ENCODE peak calls at places on chromosome 20, in five cellular contexts. H is upper lobe of right lung, C is uterus, P is foreskin fibroblast, B is heart left ventricle. E is an unnamed sample.

GRCh38 chr20:31523361-31524283 is 9.4 kb downstream of the HM13 start:
- DNase-seq in H (no peak), C (no peak), P (no peak), B (peak; percentile 42), E (no peak)

GRCh38 chr20:31923388-31924271 is 28.2 kb downstream of the PDRG1 start:
- DNase-seq in H (no peak), C (no peak), P (no peak), B (no peak), E (peak; percentile 16)

GRCh38 chr20:14992071-14992654 is 654.8 kb upstream of the FLRT3 start:
- DNase-seq in H (no peak), C (no peak), P (peak; percentile 46), B (no peak), E (no peak)

GRCh38 chr20:17938889-17939619 is 29.5 kb downstream of the SNX5 start:
- DNase-seq in H (peak; percentile 76), C (peak; percentile 69), P (peak; percentile 59), B (peak; percentile 53), E (no peak)

GRCh38 chr20:497979-498378 is 35.6 kb upstream of the TBC1D20 start:
- DNase-seq in H (no peak), C (no peak), P (no peak), B (no peak), E (no peak)

GRCh38 chr20:16209826-16210365 is 363.4 kb downstream of the KIF16B start:
- DNase-seq in H (no peak), C (no peak), P (no peak), B (no peak), E (no peak)

GRCh38 chr20:45117581-45117980 is 2.6 kb upstream of the WFDC5 start:
- DNase-seq in H (no peak), C (no peak), P (no peak), B (no peak), E (no peak)

GRCh38 chr20:36084897-36085617 is 69.5 kb upstream of the EPB41L1 start:
- DNase-seq in H (no peak), C (no peak), P (no peak), B (no peak), E (no peak)

GRCh38 chr20:21258411-21258810 is 44.7 kb upstream of the XRN2 start:
- DNase-seq in H (no peak), C (no peak), P (no peak), B (no peak), E (no peak)

GRCh38 chr20:49579874-49580817 is 12.2 kb upstream of the PTGIS start:
- DNase-seq in H (no peak), C (peak; percentile 81), P (no peak), B (no peak), E (no peak)

GRCh38 chr20:33437141-33437911 is 6.2 kb downstream of the SNTA1 start:
- DNase-seq in H (no peak), C (peak; percentile 35), P (no peak), B (peak; percentile 73), E (no peak)

GRCh38 chr20:33172781-33173180 is 4.8 kb downstream of the BPIFA2 start:
- DNase-seq in H (no peak), C (no peak), P (no peak), B (no peak), E (no peak)

GRCh38 chr20:21504323-21504722 is 9.5 kb downstream of the NKX2-2 start:
- DNase-seq in H (no peak), C (no peak), P (no peak), B (no peak), E (no peak)

GRCh38 chr20:3612795-3613560 is 50.2 kb downstream of the GFRA4 start:
- DNase-seq in H (no peak), C (no peak), P (peak; percentile 29), B (no peak), E (no peak)
- TF ChIP-seq CTCF in H (no peak), C (no peak), P (no peak), B (no peak), E (no peak)

GRCh38 chr20:6395695-6396094 is 272.9 kb upstream of the FERMT1 start:
- DNase-seq in H (no peak), C (no peak), P (no peak), B (no peak), E (no peak)

GRCh38 chr20:6402026-6402425 is 279.2 kb upstream of the FERMT1 start:
- DNase-seq in H (no peak), C (no peak), P (no peak), B (no peak), E (no peak)

GRCh38 chr20:6397115-6397514 is 274.3 kb upstream of the FERMT1 start:
- DNase-seq in H (no peak), C (no peak), P (no peak), B (no peak), E (no peak)
- H3K4me3 ChIP-seq in H (no peak overlapping the region), C (no peak overlapping the region), P (no peak overlapping the region), B (no peak overlapping the region), E (no peak overlapping the region)

DNA sequence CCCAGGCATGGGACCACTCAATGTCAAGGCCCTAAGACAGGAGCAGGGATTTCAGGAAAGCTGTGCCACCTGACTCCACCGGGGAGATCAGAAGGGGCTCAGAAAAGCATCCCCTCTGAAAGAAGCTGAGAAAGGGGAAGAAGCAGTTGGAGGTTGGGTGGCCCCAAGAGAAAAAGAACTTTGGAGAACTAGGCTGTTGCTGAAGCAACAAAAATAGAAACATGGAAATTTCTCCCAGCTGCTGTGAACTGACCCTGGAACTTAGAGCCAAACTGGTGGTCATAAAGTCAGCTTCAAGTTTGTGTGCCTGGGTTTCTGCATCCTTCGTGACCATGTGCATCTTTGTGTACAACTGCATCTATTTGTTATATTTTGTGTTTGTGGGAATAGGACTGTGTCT is 534.5 kb downstream of the MAFB start:
- DNase-seq in H (no peak), C (no peak), P (no peak), B (no peak), E (no peak)
- TF ChIP-seq CTCF in H (no peak), C (no peak), P (no peak), B (no peak), E (no peak)

GRCh38 chr20:37346526-37347346 is 796 bp downstream of the SRC start:
- DNase-seq in H (no peak), C (peak; percentile 38), P (no peak), B (no peak), E (no peak)

GRCh38 chr20:37348643-37349516 is 2.9 kb downstream of the SRC start:
- DNase-seq in H (peak; percentile 44), C (peak; percentile 12), P (no peak), B (no peak), E (no peak)

GRCh38 chr20:37347347-37347823 is 1.4 kb downstream of the SRC start:
- DNase-seq in H (no peak), C (no peak), P (no peak), B (no peak), E (no peak)

GRCh38 chr20:37349517-37350491 is 3.9 kb downstream of the SRC start:
- DNase-seq in H (peak; percentile 74), C (no peak), P (no peak), B (no peak), E (no peak)

DNA sequence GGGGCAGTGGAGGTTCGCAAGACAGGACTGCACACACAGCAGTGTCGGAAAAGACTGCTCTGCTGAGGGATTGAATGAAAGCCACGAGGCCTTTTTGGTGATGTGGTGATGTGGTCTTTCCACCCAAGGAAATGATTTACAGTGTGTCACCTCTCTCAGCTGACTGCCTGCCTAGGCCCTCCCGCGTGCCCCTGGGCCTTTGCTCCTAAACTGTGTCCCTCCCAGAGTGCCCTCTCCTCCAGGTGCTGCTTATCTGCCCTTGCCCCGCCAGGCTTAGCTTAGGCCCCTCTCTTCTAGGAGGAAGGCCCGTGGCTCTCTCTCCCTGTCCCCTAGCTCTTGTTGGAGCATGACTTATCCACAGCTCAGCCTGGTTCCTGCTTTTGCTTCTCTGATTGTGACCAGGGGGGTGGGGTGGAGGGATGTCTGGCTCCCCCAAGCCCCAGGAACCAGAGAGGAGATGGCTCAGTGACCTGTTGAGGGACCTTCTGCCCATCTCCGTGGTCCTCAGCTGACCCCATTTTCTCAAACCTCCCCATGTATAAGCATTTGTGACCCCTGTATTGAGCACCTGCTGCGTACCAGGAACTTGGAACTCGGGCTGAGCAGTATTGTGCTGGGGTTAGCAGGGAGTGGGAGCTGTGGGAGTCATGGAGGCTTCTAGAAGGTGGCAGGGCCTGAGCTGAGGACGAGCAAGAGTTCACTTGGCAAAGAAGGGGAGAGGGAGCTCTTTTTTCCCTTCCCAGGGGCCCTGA is 2.1 kb downstream of the SRC start:
- DNase-seq in H (peak; percentile 52), C (no peak), P (no peak), B (no peak), E (no peak)
- H3K4me3 ChIP-seq in H (no peak overlapping the region), C (no peak overlapping the region), P (no peak overlapping the region), B (no peak overlapping the region), E (peak overlapping the region; percentile 57)

GRCh38 chr20:42191140-42191860 is 573.1 kb upstream of the CHD6 start:
- DNase-seq in H (no peak), C (no peak), P (no peak), B (no peak), E (no peak)
- TF ChIP-seq CTCF in H (no peak), C (no peak), P (no peak), B (no peak), E (peak; percentile 31)

GRCh38 chr20:62475819-62476073 is at the start of gene GATA5:
- DNase-seq in H (no peak), C (no peak), P (no peak), B (no peak), E (no peak)
- H3K4me3 ChIP-seq in H (peak within 1 kb of the TSS; percentile 46), C (peak within 1 kb of the TSS; percentile 32), P (no peak within 1 kb of the TSS), B (peak within 1 kb of the TSS; percentile 63), E (no peak within 1 kb of the TSS)

GRCh38 chr20:23340524-23340923 is 10.1 kb upstream of the NXT1 start:
- DNase-seq in H (no peak), C (peak; percentile 37), P (peak; percentile 57), B (peak; percentile 66), E (no peak)
- TF ChIP-seq CTCF in H (peak; percentile 69), C (peak; percentile 60), P (peak; percentile 51), B (peak; percentile 52), E (peak; percentile 42)

GRCh38 chr20:2295286-2295685 is 515 bp upstream of the TGM3 start:
- DNase-seq in H (no peak), C (no peak), P (no peak), B (no peak), E (no peak)

GRCh38 chr20:2295886-2296544 is at the start of gene TGM3:
- DNase-seq in H (no peak), C (no peak), P (no peak), B (no peak), E (no peak)

GRCh38 chr20:2298116-2298515 is 2.3 kb downstream of the TGM3 start:
- DNase-seq in H (no peak), C (no peak), P (no peak), B (no peak), E (no peak)

GRCh38 chr20:2297352-2297717 is 1.5 kb downstream of the TGM3 start:
- DNase-seq in H (no peak), C (no peak), P (no peak), B (no peak), E (no peak)

DNA sequence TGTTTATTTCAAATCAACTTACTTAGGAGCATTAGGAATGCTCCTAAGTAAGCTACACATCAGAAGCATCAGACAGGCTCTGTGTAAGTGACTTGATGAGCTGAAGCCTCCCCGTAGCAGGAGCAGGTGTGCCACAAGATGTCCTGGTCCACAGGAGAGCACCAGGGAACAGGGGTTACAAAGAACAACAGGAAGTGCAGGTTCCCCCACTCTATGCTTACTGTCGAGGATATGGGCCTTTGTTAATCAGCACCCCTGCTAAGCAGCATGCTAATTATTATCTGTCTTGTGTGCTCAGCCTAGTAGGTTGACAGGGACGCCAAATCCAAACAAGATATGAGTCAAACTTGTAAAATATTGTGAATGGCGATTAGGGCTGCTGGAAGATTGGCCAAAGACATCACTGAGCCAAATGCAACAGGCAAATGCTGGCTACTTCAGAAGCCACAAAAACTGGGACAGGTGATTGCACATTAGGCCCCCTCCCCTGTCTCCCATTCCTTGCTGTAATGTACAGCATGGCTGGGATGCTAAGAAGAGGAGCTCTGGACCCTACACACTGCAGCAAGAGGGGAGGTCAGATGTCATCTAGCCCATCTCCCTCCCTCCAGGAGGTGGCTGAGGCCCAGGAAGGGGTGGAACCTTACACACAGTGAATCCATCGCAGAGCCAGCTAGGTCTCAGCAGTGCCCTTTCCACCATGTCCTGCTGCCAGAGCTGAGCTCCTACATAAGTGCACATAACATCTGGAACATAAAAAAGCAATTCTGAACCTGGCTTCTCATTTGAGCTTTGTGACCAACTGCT is 947 bp downstream of the TGM3 start:
- DNase-seq in H (no peak), C (no peak), P (no peak), B (no peak), E (no peak)
- H3K4me3 ChIP-seq in H (no peak overlapping the region), C (no peak overlapping the region), P (no peak overlapping the region), B (no peak overlapping the region), E (no peak overlapping the region)

E was measured in GM12864.